ENCODE peak calls at places on chromosomes 7 and 10, in four cellular contexts. D is endothelial cell of umbilical vein, S is K562, E is GM12878. B is an unnamed sample.

GRCh38 chr10:683448-684071 is 5.9 kb downstream of the DIP2C start:
- DNase-seq in D (no peak), S (peak), E (no peak), B (peak)

GRCh38 chr10:97412891-97413304 is 11.8 kb upstream of the RRP12 start:
- DNase-seq in D (no peak), S (no peak), E (no peak), B (no peak)

GRCh38 chr7:36871863-36872262 is 147.6 kb upstream of the AOAH start:
- DNase-seq in D (peak), S (peak), E (no peak), B (peak)

GRCh38 chr10:31622993-31623392 is 304.0 kb downstream of the ZEB1 start:
- DNase-seq in D (no peak), S (no peak), E (no peak), B (peak)

GRCh38 chr10:112953760-112954159 is 3.7 kb downstream of the TCF7L2 start:
- DNase-seq in D (peak), S (no peak), E (no peak), B (peak)

GRCh38 chr7:45020915-45021314 is 20.9 kb downstream of the CCM2 start:
- DNase-seq in D (no peak), S (no peak), E (no peak), B (no peak)

GRCh38 chr7:46311951-46312350 is 390.9 kb upstream of the IGFBP3 start:
- DNase-seq in D (no peak), S (no peak), E (no peak), B (no peak)

GRCh38 chr7:101154693-101155102 is 422 bp downstream of the AP1S1 start:
- DNase-seq in D (no peak), S (no peak), E (no peak), B (no peak)

GRCh38 chr7:36735172-36735571 is 10.9 kb upstream of the AOAH start:
- DNase-seq in D (no peak), S (no peak), E (no peak), B (no peak)

GRCh38 chr7:10727636-10728035 is 246.0 kb upstream of the PHF14 start:
- DNase-seq in D (no peak), S (no peak), E (no peak), B (no peak)

GRCh38 chr7:50339990-50340500 is 35.5 kb downstream of the IKZF1 start:
- DNase-seq in D (no peak), S (peak), E (no peak), B (no peak)

GRCh38 chr10:104521901-104522827 is 118.9 kb upstream of the SORCS3 start:
- DNase-seq in D (no peak), S (no peak), E (no peak), B (no peak)

GRCh38 chr7:105297309-105297708 is 91.4 kb downstream of the SRPK2 start:
- DNase-seq in D (no peak), S (peak), E (no peak), B (no peak)

GRCh38 chr10:10803273-10803672 is 214.4 kb upstream of the CELF2 start:
- DNase-seq in D (no peak), S (no peak), E (no peak), B (no peak)

GRCh38 chr7:27910341-27910740 is 170.4 kb downstream of the TAX1BP1 start:
- DNase-seq in D (no peak), S (no peak), E (no peak), B (peak)

GRCh38 chr7:98178762-98179490 is 32.3 kb upstream of the BHLHA15 start:
- DNase-seq in D (no peak), S (no peak), E (no peak), B (no peak)

GRCh38 chr7:82633592-82633991 is 190.0 kb upstream of the CACNA2D1 start:
- DNase-seq in D (no peak), S (no peak), E (no peak), B (no peak)

GRCh38 chr10:14365231-14365744 is 34.6 kb upstream of the FRMD4A start:
- DNase-seq in D (no peak), S (no peak), E (no peak), B (peak)

GRCh38 chr7:106177738-106178592 is 65.9 kb upstream of the SYPL1 start:
- DNase-seq in D (no peak), S (no peak), E (no peak), B (no peak)

GRCh38 chr7:48041665-48041995 is 6.3 kb downstream of the C7orf57 start:
- DNase-seq in D (peak), S (no peak), E (no peak), B (peak)

GRCh38 chr10:104391969-104392296 is 38.3 kb downstream of the CFAP58 start:
- DNase-seq in D (no peak), S (no peak), E (no peak), B (no peak)

GRCh38 chr7:4209966-4210365 is 472.1 kb upstream of the FOXK1 start:
- DNase-seq in D (no peak), S (no peak), E (no peak), B (no peak)

GRCh38 chr7:148434181-148434769 is 156.3 kb upstream of the C7orf33 start:
- DNase-seq in D (no peak), S (no peak), E (no peak), B (no peak)

GRCh38 chr7:129821476-129821875 is 131.3 kb downstream of the UBE2H start:
- DNase-seq in D (no peak), S (no peak), E (no peak), B (no peak)

GRCh38 chr7:116211913-116212596 is 1.7 kb downstream of the TES start:
- DNase-seq in D (peak), S (peak), E (no peak), B (peak)

GRCh38 chr10:69374242-69374641 is 42.5 kb downstream of the TACR2 start:
- DNase-seq in D (no peak), S (no peak), E (no peak), B (no peak)

GRCh38 chr7:107145072-107145838 is 23.5 kb upstream of the HBP1 start:
- DNase-seq in D (no peak), S (no peak), E (no peak), B (no peak)

GRCh38 chr7:152969839-152970238 is 210.3 kb downstream of the ACTR3B start:
- DNase-seq in D (no peak), S (no peak), E (no peak), B (no peak)

GRCh38 chr10:84946984-84947383 is 618.6 kb downstream of the CCSER2 start:
- DNase-seq in D (no peak), S (no peak), E (no peak), B (no peak)

GRCh38 chr10:118590334-118590733 is 5.1 kb downstream of the PRLHR start:
- DNase-seq in D (no peak), S (no peak), E (no peak), B (no peak)

GRCh38 chr7:74061840-74062539 is 21.6 kb upstream of the LIMK1 start:
- DNase-seq in D (peak), S (peak), E (no peak), B (peak)

GRCh38 chr10:10613654-10614244 is 403.9 kb upstream of the CELF2 start:
- DNase-seq in D (peak), S (no peak), E (no peak), B (peak)

GRCh38 chr10:97011397-97011796 is 174.4 kb downstream of the SLIT1 start:
- DNase-seq in D (no peak), S (no peak), E (no peak), B (no peak)

GRCh38 chr10:29285624-29286051 is 3.2 kb upstream of the LYZL1 start:
- DNase-seq in D (no peak), S (no peak), E (peak), B (no peak)

GRCh38 chr7:112715525-112715924 is 74.7 kb downstream of the TMEM168 start:
- DNase-seq in D (no peak), S (no peak), E (no peak), B (no peak)

DNA sequence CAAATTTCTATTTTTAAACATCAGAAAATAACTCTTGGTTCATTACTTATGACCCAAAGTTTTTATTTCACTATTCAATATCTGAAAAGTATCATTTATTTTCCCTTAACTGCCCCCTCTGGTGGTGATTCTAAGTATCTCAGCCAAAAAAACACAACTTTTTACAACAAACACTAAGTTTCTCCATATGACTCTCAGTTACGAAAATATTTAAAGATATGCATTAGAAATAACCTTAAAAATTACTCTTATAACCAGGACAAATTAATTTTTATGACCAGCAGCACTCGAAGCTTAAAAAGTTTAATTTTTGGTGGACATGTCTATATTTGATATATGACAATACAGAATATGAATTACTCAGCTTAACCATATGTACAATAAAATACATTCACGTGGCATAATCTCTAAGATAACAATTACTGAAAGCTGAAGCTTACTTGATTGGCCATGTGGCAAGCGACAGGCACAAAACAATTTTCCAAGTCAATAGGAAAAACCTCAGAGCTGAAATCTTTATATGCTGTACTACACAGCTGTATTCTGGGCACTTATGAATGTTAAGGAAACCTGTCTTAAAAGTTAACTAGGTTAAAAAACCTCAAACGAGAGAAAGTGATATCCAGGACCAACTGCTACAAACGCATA is 2.3 kb downstream of the HNRNPA2B1 start:
- DNase-seq in D (peak), S (peak), E (no peak), B (no peak)
- TF ChIP-seq FOS in D (no peak), S (no peak), E (no peak), B (no peak)

DNA sequence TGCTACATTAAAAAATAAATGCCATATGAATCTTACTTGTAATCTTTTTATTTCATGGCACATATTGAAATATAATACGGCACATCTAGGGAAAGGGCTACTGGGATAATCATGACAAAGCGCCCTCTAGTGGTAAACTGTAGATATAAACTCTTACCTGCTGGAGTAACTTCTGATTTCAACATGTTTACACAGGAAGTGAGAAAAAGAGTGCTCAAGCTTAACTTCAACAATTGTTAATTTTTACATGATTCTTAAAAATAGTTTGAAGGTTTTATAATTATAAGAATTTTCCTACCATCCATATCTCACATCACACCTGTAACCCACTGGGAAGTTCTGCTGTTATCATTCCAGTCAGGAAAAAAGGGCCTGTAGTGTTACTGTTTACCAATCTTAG is 2.0 kb upstream of the HEPACAM2 start:
- DNase-seq in D (peak), S (peak), E (peak), B (peak)
- TF ChIP-seq FOS in D (no peak), S (no peak), E (no peak), B (no peak)

DNA sequence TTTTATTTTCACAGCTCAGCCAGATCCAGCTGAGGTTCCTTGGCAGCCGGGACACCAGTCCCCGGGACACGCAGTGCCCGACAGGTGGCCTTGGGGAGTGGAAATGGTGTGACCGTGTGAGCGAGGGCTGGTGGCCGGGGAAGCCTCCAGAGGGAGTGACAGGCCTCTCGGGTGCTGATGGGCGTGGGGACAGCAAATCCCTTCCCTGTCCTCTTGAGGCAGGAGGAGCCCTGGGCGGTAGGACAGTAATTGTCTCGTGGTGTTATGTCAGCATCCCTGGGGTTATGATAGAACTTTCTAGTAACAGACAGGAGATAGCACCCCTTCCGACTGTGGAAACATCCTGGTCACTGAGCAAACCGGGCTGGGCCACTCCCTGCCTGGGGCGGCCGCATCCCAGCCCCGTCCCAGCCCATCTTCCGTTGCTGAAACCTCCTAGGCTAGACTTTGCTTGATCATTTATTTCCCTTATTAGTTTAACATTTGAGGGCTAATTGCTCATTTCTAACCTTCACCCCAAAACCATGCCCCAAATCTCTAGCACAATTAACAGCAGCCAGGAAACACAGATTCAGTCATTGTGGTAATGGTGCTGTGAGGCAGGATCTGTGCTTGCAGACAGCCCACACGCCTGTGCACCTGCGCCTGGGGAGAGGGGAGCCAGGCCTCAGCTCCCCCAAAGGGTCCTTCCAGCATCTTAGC is 63.3 kb downstream of the ELFN1 start:
- DNase-seq in D (no peak), S (no peak), E (no peak), B (no peak)
- TF ChIP-seq FOS in D (no peak), S (no peak), E (no peak), B (no peak)

GRCh38 chr7:155593455-155594162 is 47.2 kb upstream of the CNPY1 start:
- DNase-seq in D (no peak), S (no peak), E (no peak), B (no peak)
- TF ChIP-seq FOS in D (no peak), S (no peak), E (no peak), B (no peak)

DNA sequence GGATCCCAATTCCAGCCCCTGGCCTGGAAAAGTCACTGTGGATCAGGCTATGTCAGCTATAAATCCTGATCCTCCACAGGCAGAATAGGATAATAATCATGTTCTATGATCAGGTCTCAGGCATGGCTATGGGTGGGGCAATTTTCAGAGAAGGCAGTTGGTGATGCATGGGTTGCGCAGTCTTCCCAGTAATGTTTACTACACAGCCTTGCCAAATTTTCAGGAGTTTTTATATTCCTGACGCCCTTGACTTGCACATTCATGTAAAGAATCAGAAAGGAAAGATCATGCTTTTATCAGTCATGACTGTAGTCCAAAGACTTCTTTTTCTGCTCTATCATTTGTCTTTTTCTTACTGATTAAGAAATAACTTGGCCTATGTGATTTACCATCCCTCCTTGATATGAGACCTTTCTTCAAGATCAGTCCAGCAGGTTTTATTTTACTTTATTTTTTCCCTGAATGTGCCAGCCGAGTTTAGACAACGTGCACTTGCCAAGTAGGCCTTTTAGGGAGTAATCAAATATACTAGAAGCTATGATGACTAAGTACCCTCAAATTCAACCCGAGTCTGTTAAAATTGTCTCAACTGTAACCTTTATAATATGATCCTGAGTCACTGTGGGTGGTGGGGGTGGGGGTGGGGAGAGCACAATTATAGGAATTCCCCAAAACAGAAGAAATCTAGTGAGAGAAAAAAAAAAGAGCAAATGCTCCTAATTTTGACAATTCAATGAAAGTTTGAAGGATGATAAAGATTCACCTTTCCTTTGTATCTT is 31.9 kb downstream of the ARL4A start:
- DNase-seq in D (peak), S (peak), E (no peak), B (peak)
- TF ChIP-seq FOS in D (peak), S (no peak), E (no peak), B (no peak)

GRCh38 chr10:95447733-95448132 is 113.4 kb downstream of the SORBS1 start:
- DNase-seq in D (peak), S (no peak), E (no peak), B (no peak)

GRCh38 chr10:95444792-95445191 is 116.4 kb downstream of the SORBS1 start:
- DNase-seq in D (no peak), S (no peak), E (no peak), B (no peak)

GRCh38 chr10:95443636-95444035 is 117.5 kb downstream of the SORBS1 start:
- DNase-seq in D (no peak), S (no peak), E (no peak), B (no peak)

GRCh38 chr10:95445837-95446347 is 115.3 kb downstream of the SORBS1 start:
- DNase-seq in D (peak), S (peak), E (no peak), B (peak)

DNA sequence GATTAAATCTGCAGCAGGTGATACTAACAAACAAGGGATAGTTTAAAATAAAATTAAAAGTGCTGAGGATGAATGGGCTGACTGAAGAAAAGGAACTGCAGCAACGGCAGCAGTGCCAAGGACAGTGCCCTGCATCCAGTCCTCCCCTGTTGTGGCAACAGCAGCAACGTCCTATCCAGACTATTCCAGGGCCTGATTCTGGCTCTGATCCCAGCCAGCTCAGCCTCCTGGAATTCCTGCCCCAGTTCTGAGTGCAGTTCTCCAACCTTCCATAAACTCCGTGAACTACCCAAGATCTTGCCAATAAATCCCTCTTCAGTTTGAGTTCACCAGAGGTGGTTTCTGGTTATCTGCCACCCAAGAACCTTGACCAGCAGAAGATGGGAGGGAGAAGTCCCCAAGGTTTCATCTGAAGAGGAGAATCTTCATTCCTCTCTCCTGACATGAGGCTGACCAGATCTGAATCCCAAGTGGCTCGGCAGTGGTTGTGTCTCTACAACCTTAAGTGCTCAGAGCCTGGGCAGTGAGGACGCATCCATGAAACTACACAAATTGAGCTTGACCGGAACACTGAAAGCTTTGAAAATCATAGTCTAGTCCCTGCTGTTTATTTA is 115.8 kb downstream of the SORBS1 start:
- DNase-seq in D (peak), S (no peak), E (no peak), B (peak)
- TF ChIP-seq FOS in D (peak), S (no peak), E (no peak), B (no peak)

GRCh38 chr10:125795111-125795510 is 19.5 kb upstream of the MMP21 start:
- DNase-seq in D (no peak), S (no peak), E (no peak), B (no peak)
- TF ChIP-seq FOS in D (no peak), S (no peak), E (no peak), B (no peak)

GRCh38 chr10:76970795-76971519 is 666.7 kb downstream of the KCNMA1 start:
- DNase-seq in D (no peak), S (no peak), E (no peak), B (no peak)
- TF ChIP-seq FOS in D (no peak), S (no peak), E (no peak), B (no peak)

GRCh38 chr7:131509781-131510180 is 46.6 kb downstream of the PODXL start:
- DNase-seq in D (no peak), S (no peak), E (no peak), B (no peak)
- TF ChIP-seq FOS in D (no peak), S (no peak), E (no peak), B (no peak)

DNA sequence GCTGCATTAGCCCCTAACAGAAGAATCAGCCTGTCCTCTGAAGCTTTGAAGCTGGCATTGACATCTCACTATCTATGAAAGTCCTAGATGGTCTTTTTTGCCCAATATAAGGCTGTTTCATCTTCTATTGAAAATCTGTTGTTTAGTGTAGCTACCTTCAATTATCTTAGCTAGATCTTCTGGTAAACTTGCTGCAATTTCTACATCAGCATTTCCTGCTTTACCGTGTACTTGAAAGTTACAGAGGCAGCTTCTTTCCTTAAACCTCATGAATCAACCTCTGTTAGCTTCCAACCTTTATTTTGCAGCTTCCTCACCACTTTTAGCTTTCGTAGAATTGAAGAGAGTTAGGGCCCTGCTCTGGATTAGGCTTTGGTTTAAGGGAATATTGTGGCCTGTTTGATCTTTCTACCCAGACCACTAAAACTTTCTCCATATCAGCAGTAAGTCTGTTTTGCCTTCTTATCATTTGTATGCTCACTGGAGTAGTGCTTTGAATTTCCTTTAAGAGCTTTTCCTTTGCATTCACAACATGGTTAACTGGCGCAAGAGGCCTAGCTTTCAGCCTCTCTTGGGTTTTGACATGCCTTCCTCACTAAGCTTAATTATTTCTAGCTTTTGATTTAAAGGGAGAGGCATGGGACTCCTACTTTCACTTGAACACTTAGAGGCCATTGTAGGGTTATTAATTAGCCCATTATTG is 32.5 kb downstream of the ARID5B start:
- DNase-seq in D (no peak), S (peak), E (no peak), B (no peak)
- TF ChIP-seq FOS in D (no peak), S (no peak), E (no peak), B (no peak)

B was measured in IMR-90.